ENCODE peak calls at places on chromosomes 16 and 17, in ten cellular contexts. C is heart left ventricle, A is body of pancreas, W is prostate gland, Z is stomach, O is GM12891, D is Peyer's patch, B is lower leg skin, F is adrenal gland, H is transverse colon. G is an unnamed sample.

GRCh38 chr16:74186589-74186988 is 110.0 kb upstream of the PSMD7 start:
- DNase-seq in C (no peak), A (no peak), W (no peak), Z (no peak), O (no peak), D (no peak), B (no peak), F (no peak), H (no peak), G (no peak)

GRCh38 chr17:34981538-34982241 is 1.4 kb downstream of the LIG3 start:
- DNase-seq in C (no peak), A (no peak), W (no peak), Z (no peak), O (no peak), D (no peak), B (no peak), F (no peak), H (no peak), G (peak; percentile 81)

GRCh38 chr16:29862383-29862883 is 593 bp downstream of the CDIPT start:
- DNase-seq in C (peak; percentile 46), A (peak; percentile 52), W (peak; percentile 39), Z (peak; percentile 34), O (no peak), D (peak; percentile 20), B (no peak), F (peak; percentile 39), H (peak; percentile 41), G (no peak)

GRCh38 chr17:4858068-4858879 is 25.1 kb downstream of the MINK1 start:
- DNase-seq in C (peak; percentile 37), A (peak; percentile 14), W (peak; percentile 47), Z (no peak), O (no peak), D (no peak), B (no peak), F (peak; percentile 24), H (no peak), G (no peak)

GRCh38 chr17:18963126-18964017 is 11.4 kb downstream of the SLC5A10 start:
- DNase-seq in C (no peak), A (peak; percentile 4), W (no peak), Z (no peak), O (no peak), D (no peak), B (peak; percentile 82), F (no peak), H (peak; percentile 52), G (no peak)

GRCh38 chr17:63984206-63984605 is 11.5 kb upstream of the SCN4A start:
- DNase-seq in C (no peak), A (no peak), W (no peak), Z (no peak), O (no peak), D (no peak), B (no peak), F (no peak), H (no peak), G (no peak)

GRCh38 chr17:37458805-37459204 is 30.9 kb upstream of the DUSP14 start:
- DNase-seq in C (no peak), A (no peak), W (no peak), Z (no peak), O (no peak), D (no peak), B (no peak), F (peak; percentile 34), H (no peak), G (no peak)

GRCh38 chr16:24769806-24770205 is 40.4 kb downstream of the TNRC6A start:
- DNase-seq in C (no peak), A (no peak), W (no peak), Z (no peak), O (no peak), D (no peak), B (no peak), F (no peak), H (no peak), G (peak; percentile 15)

GRCh38 chr17:1641065-1641403 is 4.5 kb downstream of the SCARF1 start:
- DNase-seq in C (no peak), A (no peak), W (no peak), Z (no peak), O (no peak), D (no peak), B (no peak), F (no peak), H (no peak), G (no peak)

GRCh38 chr17:1638171-1638583 is 7.4 kb downstream of the SCARF1 start:
- DNase-seq in C (no peak), A (no peak), W (no peak), Z (no peak), O (no peak), D (no peak), B (no peak), F (no peak), H (no peak), G (no peak)

GRCh38 chr17:1638624-1639300 is 6.8 kb downstream of the SCARF1 start:
- DNase-seq in C (no peak), A (no peak), W (no peak), Z (no peak), O (no peak), D (no peak), B (no peak), F (no peak), H (no peak), G (no peak)

GRCh38 chr17:1639549-1639948 is 6.0 kb downstream of the SCARF1 start:
- DNase-seq in C (no peak), A (peak; percentile 49), W (no peak), Z (no peak), O (no peak), D (no peak), B (no peak), F (no peak), H (no peak), G (no peak)

GRCh38 chr17:1640329-1641064 is 5.0 kb downstream of the SCARF1 start:
- DNase-seq in C (peak; percentile 67), A (peak; percentile 66), W (no peak), Z (peak; percentile 76), O (no peak), D (no peak), B (no peak), F (no peak), H (no peak), G (no peak)
- TF ChIP-seq POLR2A in C (no peak), A (no peak), W (no peak), Z (no peak), O (no peak), D (no peak), B (no peak), F (no peak), H (no peak), G (no peak)

DNA sequence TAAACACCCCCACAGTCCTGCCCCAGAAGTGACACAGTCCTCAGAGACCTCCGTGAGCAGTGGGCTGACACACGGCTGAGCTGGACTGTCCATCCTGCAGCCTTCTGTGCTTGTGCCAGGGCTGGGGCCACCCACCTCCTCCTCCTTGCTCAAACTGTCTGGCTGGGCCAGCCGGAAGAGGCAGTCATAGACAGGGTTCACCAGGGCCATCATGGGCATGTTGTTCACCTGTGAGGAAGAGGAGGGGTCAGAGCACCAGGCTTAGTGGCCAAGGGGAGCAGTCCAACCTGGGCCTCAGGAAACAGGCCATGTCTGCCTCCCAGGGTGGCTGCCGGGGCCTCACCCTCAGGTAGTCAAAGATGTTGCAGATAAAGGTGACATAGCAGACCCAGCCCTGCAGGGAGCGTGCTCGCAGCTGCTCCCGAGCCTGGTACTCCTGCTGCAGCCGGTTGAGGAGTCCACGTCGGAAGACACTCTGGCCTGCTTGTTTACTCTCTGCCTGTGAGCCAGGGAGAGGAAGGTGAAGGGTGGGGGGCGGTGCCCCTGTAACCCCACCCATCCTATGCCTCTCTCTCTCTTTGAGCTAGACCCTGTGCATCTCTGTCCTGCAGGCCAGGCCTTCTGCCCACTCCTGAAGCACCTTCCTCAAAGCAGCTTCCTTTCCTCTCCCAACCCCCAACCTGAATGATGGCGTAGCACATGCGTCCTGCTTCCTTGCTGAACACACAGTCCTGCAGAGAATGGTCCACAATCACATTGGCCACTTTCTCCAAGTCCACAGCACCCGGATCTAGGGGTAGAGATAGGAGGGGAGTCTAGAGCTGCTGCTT is 3.4 kb downstream of the MIF4GD start:
- DNase-seq in C (no peak), A (no peak), W (no peak), Z (no peak), O (no peak), D (no peak), B (no peak), F (no peak), H (peak; percentile 66), G (peak; percentile 34)
- TF ChIP-seq POLR2A in C (no peak), A (no peak), W (no peak), Z (no peak), O (no peak), D (no peak), B (no peak), F (no peak), H (no peak), G (no peak)

GRCh38 chr16:69334696-69335095 is 4.3 kb upstream of the PDF start:
- DNase-seq in C (no peak), A (no peak), W (no peak), Z (no peak), O (no peak), D (no peak), B (no peak), F (no peak), H (no peak), G (no peak)

GRCh38 chr16:69340095-69340644 is 598 bp downstream of the NIP7 start:
- DNase-seq in C (no peak), A (no peak), W (no peak), Z (no peak), O (no peak), D (no peak), B (no peak), F (no peak), H (no peak), G (peak; percentile 57)

GRCh38 chr16:69344171-69344570 is 4.6 kb downstream of the NIP7 start:
- DNase-seq in C (no peak), A (no peak), W (no peak), Z (no peak), O (no peak), D (no peak), B (no peak), F (no peak), H (no peak), G (no peak)

GRCh38 chr16:69338557-69339288 is 641 bp downstream of the COG8 start:
- DNase-seq in C (no peak), A (peak; percentile 77), W (no peak), Z (no peak), O (no peak), D (no peak), B (peak; percentile 91), F (no peak), H (no peak), G (no peak)

GRCh38 chr16:69339289-69340094 is at the start of the genes COG8 and NIP7:
- DNase-seq in C (peak; percentile 96), A (peak; percentile 96), W (peak; percentile 97), Z (peak; percentile 96), O (peak; percentile 88), D (peak; percentile 94), B (peak; percentile 98), F (peak; percentile 97), H (peak; percentile 96), G (peak; percentile 98)
- TF ChIP-seq POLR2A in C (no peak), A (peak; percentile 86), W (peak; percentile 46), Z (no peak), O (peak; percentile 94), D (peak; percentile 44), B (no peak), F (no peak), H (peak; percentile 69), G (peak; percentile 95)

GRCh38 chr17:41919165-41919817 is 540 bp upstream of the ACLY start:
- DNase-seq in C (no peak), A (no peak), W (peak; percentile 57), Z (no peak), O (no peak), D (no peak), B (no peak), F (peak; percentile 72), H (no peak), G (no peak)

GRCh38 chr17:41919840-41920579 is 1.3 kb upstream of the ACLY start:
- DNase-seq in C (no peak), A (no peak), W (no peak), Z (no peak), O (no peak), D (no peak), B (no peak), F (peak; percentile 84), H (no peak), G (no peak)

GRCh38 chr17:41917192-41917591 is 1.6 kb downstream of the ACLY start:
- DNase-seq in C (no peak), A (peak; percentile 80), W (peak; percentile 69), Z (no peak), O (no peak), D (no peak), B (no peak), F (no peak), H (no peak), G (peak; percentile 27)

GRCh38 chr17:41917957-41918391 is 777 bp downstream of the ACLY start:
- DNase-seq in C (peak; percentile 76), A (peak; percentile 78), W (peak; percentile 44), Z (peak; percentile 64), O (no peak), D (peak; percentile 31), B (peak; percentile 88), F (peak; percentile 58), H (peak; percentile 71), G (peak; percentile 86)

GRCh38 chr17:41918392-41919164 is at the start of gene ACLY:
- DNase-seq in C (peak; percentile 98), A (peak; percentile 99), W (peak; percentile 96), Z (peak; percentile 98), O (peak; percentile 99), D (peak; percentile 96), B (peak; percentile 99), F (peak; percentile 98), H (peak; percentile 98), G (peak; percentile 97)
- TF ChIP-seq POLR2A in C (no peak), A (peak; percentile 92), W (peak; percentile 88), Z (peak; percentile 65), O (peak; percentile 76), D (peak; percentile 86), B (peak; percentile 9), F (no peak), H (peak; percentile 77), G (peak; percentile 82)

G was measured in erythroblast.